ENCODE peak calls at places on chromosomes 13 and 19, in six cellular contexts. Q is colonic mucosa, N is progenitor cell of endocrine pancreas, I is transverse colon, A is fibroblast of lung, K is sigmoid colon. J is an unnamed sample.

GRCh38 chr19:51272183-51272817 is 21.4 kb downstream of the SIGLECL1 start:
- DNase-seq in Q (no peak), A (no peak), N (no peak), K (no peak), I (no peak), J (no peak)

GRCh38 chr19:29121684-29122083 is 91.3 kb downstream of the UQCRFS1 start:
- DNase-seq in I (no peak), N (no peak), K (no peak), A (no peak), Q (no peak), J (no peak)

GRCh38 chr19:40596608-40597328 is 4.4 kb upstream of the LTBP4 start:
- DNase-seq in Q (peak; percentile 54), N (no peak), I (peak; percentile 56), A (peak; percentile 54), K (peak; percentile 83), J (no peak)

GRCh38 chr19:54026656-54027055 is 35.2 kb downstream of the CACNG6 start:
- DNase-seq in N (no peak), A (no peak), Q (no peak), K (no peak), I (no peak), J (no peak)

GRCh38 chr19:35381926-35382325 is 11.1 kb downstream of the GPR42 start:
- DNase-seq in I (no peak), Q (no peak), K (no peak), N (no peak), A (no peak), J (no peak)

GRCh38 chr19:40607898-40608621 is 6.9 kb downstream of the LTBP4 start:
- DNase-seq in A (no peak), K (peak; percentile 66), Q (no peak), N (no peak), I (no peak), J (no peak)

GRCh38 chr19:55552620-55553019 is 7.3 kb upstream of the SBK3 start:
- DNase-seq in K (no peak), N (no peak), Q (no peak), I (no peak), A (peak; percentile 49), J (no peak)

GRCh38 chr13:100330662-100331061 is 241.8 kb downstream of the PCCA start:
- DNase-seq in Q (no peak), K (no peak), N (no peak), I (no peak), A (peak; percentile 75), J (no peak)

GRCh38 chr13:74187564-74187963 is 53.4 kb upstream of the KLF12 start:
- DNase-seq in N (no peak), A (peak; percentile 10), K (no peak), Q (no peak), I (no peak), J (no peak)

GRCh38 chr13:112905990-112906641 is 62.9 kb upstream of the MCF2L start:
- DNase-seq in Q (no peak), K (no peak), N (no peak), I (no peak), A (no peak), J (no peak)

GRCh38 chr13:109790071-109790470 is 3.7 kb upstream of the IRS2 start:
- DNase-seq in Q (no peak), I (no peak), N (no peak), K (no peak), A (peak; percentile 55), J (no peak)

GRCh38 chr13:65638572-65639168 is 1591.5 kb downstream of the PCDH9 start:
- DNase-seq in N (no peak), I (no peak), Q (no peak), K (no peak), A (peak; percentile 78), J (peak; percentile 4)

GRCh38 chr13:21542563-21542962 is 61.4 kb downstream of the MICU2 start:
- DNase-seq in K (no peak), N (no peak), Q (no peak), I (no peak), A (no peak), J (no peak)

GRCh38 chr19:57632987-57633831 is at the start of gene ZNF211:
- DNase-seq in Q (peak; percentile 95), I (peak; percentile 93), K (peak; percentile 96), N (peak; percentile 82), A (peak; percentile 94), J (peak; percentile 93)

GRCh38 chr19:45779231-45780145 is 2.8 kb downstream of the DMPK start:
- DNase-seq in N (peak; percentile 70), I (peak; percentile 97), A (no peak), Q (peak; percentile 98), K (peak; percentile 96), J (peak; percentile 98)

GRCh38 chr13:44040754-44041100 is 161.0 kb downstream of the LACC1 start:
- DNase-seq in Q (no peak), K (no peak), A (peak; percentile 69), I (no peak), N (no peak), J (no peak)

GRCh38 chr19:54415208-54415900 is at the start of gene TTYH1:
- DNase-seq in I (no peak), A (no peak), N (peak; percentile 56), K (no peak), Q (no peak), J (peak; percentile 82)

GRCh38 chr13:77345150-77345780 is 18.4 kb upstream of the MYCBP2 start:
- DNase-seq in Q (no peak), K (no peak), N (no peak), I (no peak), A (no peak), J (no peak)

GRCh38 chr13:39274926-39275325 is 236.7 kb downstream of the NHLRC3 start:
- DNase-seq in I (no peak), N (no peak), K (no peak), Q (no peak), A (no peak), J (no peak)

GRCh38 chr19:45440873-45441654 is 17.3 kb upstream of the ERCC1 start:
- DNase-seq in I (no peak), K (no peak), A (no peak), N (no peak), Q (no peak), J (no peak)

GRCh38 chr13:23436680-23437079 is 3.2 kb upstream of the SACS start:
- DNase-seq in N (no peak), A (no peak), Q (no peak), K (no peak), I (no peak), J (no peak)

GRCh38 chr13:53782400-53783030 is 753.9 kb downstream of the OLFM4 start:
- DNase-seq in Q (peak; percentile 17), I (no peak), N (peak; percentile 11), K (no peak), A (peak; percentile 66), J (peak; percentile 32)

GRCh38 chr13:25657062-25657588 is 285.4 kb downstream of the ATP8A2 start:
- DNase-seq in K (no peak), Q (no peak), A (no peak), I (no peak), N (no peak), J (no peak)
- TF ChIP-seq CTCF in K (no peak), Q (no peak), A (no peak), I (no peak), N (no peak), J (no peak)

DNA sequence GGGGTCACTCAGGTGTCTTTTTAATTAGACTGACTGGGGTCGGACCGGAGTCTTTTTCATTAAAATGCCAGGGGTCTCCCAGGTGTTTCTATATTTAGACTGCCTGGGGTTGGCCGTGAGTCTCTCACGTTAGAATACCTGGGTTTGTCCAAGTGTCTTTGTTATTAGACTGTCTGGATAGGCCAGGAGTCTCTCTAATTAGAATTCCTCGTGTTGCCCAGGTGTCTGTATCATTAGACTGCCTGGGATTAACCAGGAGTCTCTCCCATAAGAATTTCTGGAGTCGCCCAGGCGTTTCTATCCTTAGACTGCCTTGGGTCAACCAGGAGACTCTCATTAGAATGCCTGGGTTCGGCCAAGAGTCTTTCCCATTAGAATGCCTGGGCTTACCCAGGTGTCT is 1445.7 kb downstream of the UQCRFS1 start:
- DNase-seq in N (no peak), A (no peak), K (no peak), Q (no peak), I (no peak), J (no peak)
- TF ChIP-seq CTCF in N (no peak), A (no peak), K (no peak), Q (no peak), I (no peak), J (no peak)

DNA sequence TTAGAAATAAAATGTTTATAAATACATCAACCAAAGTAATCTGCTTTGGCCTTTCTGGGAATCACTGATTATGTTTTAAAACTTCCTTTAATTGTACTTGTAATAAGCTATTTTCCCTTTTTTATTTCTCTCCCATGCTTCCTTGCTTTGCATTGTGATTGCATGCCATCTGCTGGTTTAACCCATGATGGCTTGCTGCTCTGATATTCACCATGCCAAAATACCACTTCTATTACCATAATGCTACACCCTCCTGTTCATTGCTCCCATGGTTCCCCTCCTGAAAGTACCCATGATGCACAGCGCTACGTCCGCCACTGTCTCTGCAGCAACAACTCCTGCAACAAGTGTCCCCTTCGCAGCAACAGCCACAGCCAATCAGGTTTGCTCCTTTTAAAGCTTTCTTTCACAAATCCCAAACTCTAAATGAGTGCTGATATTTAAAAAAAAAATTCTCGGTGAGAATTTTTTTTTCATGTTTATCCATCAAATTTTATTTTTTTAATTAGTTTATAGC is 67.7 kb upstream of the RAP2A start:
- DNase-seq in A (peak; percentile 17), I (no peak), N (no peak), Q (no peak), K (no peak), J (no peak)
- TF ChIP-seq CTCF in A (no peak), I (no peak), N (no peak), Q (no peak), K (no peak), J (peak; percentile 7)

GRCh38 chr19:16659464-16659831 is 496 bp downstream of the SMIM7 start:
- DNase-seq in I (no peak), A (no peak), Q (no peak), N (no peak), K (no peak), J (no peak)

GRCh38 chr19:16660763-16661479 is at the start of gene TMEM38A:
- DNase-seq in K (peak; percentile 71), A (no peak), Q (peak; percentile 58), N (peak; percentile 34), I (peak; percentile 75), J (peak; percentile 76)

GRCh38 chr19:16657384-16657783 is 2.6 kb downstream of the SMIM7 start:
- DNase-seq in Q (no peak), I (no peak), A (no peak), N (no peak), K (no peak), J (no peak)

GRCh38 chr19:16661480-16662034 is 618 bp downstream of the TMEM38A start:
- DNase-seq in N (peak; percentile 17), A (no peak), I (peak; percentile 56), K (peak; percentile 76), Q (peak; percentile 41), J (peak; percentile 40)

DNA sequence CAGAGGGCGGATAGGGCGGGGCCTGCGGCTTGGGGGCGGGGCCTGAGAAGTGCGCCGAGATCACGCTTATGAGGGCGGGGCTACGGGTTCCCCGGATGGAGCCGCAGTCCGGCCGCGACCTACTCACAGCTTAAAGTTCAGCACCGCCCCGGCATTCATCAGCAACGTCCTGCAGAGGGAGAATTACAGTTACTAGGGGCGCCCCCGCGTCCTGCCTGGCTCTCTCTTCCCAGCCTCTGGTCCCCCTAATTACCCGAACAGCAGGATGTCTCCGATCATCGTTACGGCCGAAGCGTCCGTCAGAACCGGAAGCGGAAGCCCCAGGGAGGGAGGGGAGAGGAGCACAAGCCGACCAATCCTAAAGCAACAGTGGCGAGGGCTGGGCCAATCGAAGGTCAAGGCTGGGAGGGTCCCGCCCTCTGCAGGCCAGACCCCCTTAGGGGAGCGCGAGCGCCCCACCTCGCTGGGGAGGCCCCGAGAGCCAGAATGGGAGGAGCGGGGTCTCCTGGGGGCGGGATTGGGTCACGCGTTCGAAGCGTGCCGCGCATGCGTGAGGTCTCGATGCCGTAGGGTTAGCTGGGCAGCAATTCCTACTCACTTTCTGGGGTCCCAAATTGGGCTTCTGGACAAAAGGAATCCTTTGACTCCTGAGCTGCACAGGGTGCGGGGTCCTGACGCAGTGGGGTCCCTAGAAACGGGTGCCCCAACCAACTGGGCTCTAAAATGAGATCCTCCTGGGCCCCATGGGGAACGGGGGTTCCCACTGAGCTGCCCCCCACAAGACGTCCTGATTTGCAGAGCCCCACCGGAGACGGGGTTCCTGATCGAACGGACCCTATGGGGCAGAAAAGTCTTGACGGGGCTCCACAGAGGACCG is at the start of gene SMIM7:
- DNase-seq in A (peak; percentile 99), K (peak; percentile 99), N (peak; percentile 97), I (peak; percentile 99), Q (peak; percentile 98), J (peak; percentile 98)
- TF ChIP-seq CTCF in A (no peak), K (no peak), N (no peak), I (no peak), Q (no peak), J (peak; percentile 38)

J was measured in GM13977.